ENCODE peak calls at places on chromosome 11, in four cellular contexts. R, B, L and S are unnamed samples.

GRCh38 chr11:10304495-10305261 is at the start of gene ADM:
- DNase-seq in R (peak), B (peak), L (peak), S (peak)

GRCh38 chr11:92415246-92415645 is 190.6 kb downstream of the FAT3 start:
- DNase-seq in R (peak), B (no peak), L (no peak), S (no peak)

GRCh38 chr11:72738199-72739141 is 13.7 kb downstream of the ARAP1 start:
- DNase-seq in R (peak), B (peak), L (no peak), S (no peak)

GRCh38 chr11:34830648-34831047 is 85.5 kb downstream of the APIP start:
- DNase-seq in R (peak), B (no peak), L (no peak), S (peak)

GRCh38 chr11:8604078-8604723 is 10.2 kb upstream of the STK33 start:
- DNase-seq in R (peak), B (peak), L (peak), S (peak)

GRCh38 chr11:80519591-80520258 is 1078.9 kb upstream of the TENM4 start:
- DNase-seq in R (no peak), B (no peak), L (no peak), S (no peak)

GRCh38 chr11:94639901-94640721 is 72.9 kb downstream of the PIWIL4 start:
- DNase-seq in R (no peak), B (peak), L (no peak), S (no peak)

GRCh38 chr11:910589-911030 is at the start of gene CHID1:
- DNase-seq in R (peak), B (peak), L (peak), S (peak)

GRCh38 chr11:73784080-73784634 is 3.5 kb upstream of the MRPL48 start:
- DNase-seq in R (peak), B (no peak), L (no peak), S (no peak)

GRCh38 chr11:120186799-120187591 is 23.8 kb upstream of the OAF start:
- DNase-seq in R (no peak), B (peak), L (peak), S (no peak)

DNA sequence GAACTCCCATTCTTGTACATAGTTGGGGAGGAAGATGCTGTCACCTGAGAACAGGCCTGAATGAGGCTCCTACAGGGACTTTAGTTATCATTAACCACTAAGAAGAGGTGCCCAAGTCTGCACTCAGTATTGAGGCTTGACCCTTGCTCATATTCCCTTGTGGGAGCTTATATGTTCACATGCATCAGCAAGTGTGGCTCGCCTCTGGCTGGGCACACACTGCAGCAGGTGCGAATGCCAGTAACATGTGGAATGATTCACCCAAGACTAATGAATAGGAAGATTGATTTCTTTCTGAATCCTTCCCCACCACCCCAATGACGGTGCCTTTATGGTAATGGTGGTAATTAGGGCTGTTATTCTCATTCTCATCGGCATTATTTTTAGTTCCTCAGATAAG is 127.3 kb downstream of the FEZ1 start:
- DNase-seq in R (no peak), B (no peak), L (no peak), S (no peak)
- TF ChIP-seq CTCF in R (no peak), B (no peak), L (no peak), S (no peak)

GRCh38 chr11:67674442-67674871 is at the start of gene ALDH3B2:
- DNase-seq in R (no peak), B (peak), L (peak), S (no peak)

GRCh38 chr11:67671211-67671520 is 3.3 kb downstream of the ALDH3B2 start:
- DNase-seq in R (no peak), B (no peak), L (no peak), S (no peak)

GRCh38 chr11:67673902-67674301 is 521 bp downstream of the ALDH3B2 start:
- DNase-seq in R (no peak), B (peak), L (no peak), S (no peak)

GRCh38 chr11:67675058-67675747 is 780 bp upstream of the ALDH3B2 start:
- DNase-seq in R (no peak), B (peak), L (peak), S (no peak)

DNA sequence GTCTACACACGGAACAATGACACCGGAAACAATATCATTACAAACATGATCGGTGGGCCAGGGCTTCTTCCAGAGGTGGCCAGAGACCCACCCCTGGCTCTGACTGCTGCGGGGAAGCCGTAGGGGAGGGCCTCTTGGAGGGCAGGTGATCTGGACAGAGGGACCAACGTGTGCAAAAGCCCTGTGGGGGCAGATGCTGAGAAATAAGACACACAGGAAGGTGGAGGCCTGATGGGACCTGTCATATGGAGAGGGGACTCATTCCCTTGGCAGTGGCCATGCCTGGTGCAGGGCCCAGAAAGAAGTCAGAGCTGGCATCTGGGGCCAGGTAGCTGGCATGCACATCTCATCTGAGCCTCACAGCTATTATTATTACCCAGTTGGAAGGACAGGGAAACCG is 1.1 kb downstream of the ALDH3B2 start:
- DNase-seq in R (no peak), B (peak), L (no peak), S (no peak)
- H3K4me3 ChIP-seq in R (no peak), B (no peak), L (no peak), S (no peak)

GRCh38 chr11:15987044-15987443 is 369.3 kb downstream of the SOX6 start:
- DNase-seq in R (peak), B (no peak), L (no peak), S (no peak)

GRCh38 chr11:15989685-15990084 is 366.7 kb downstream of the SOX6 start:
- DNase-seq in R (no peak), B (no peak), L (no peak), S (no peak)

GRCh38 chr11:15985863-15986139 is 370.5 kb downstream of the SOX6 start:
- DNase-seq in R (no peak), B (no peak), L (no peak), S (no peak)

GRCh38 chr11:15991174-15991655 is 365.1 kb downstream of the SOX6 start:
- DNase-seq in R (no peak), B (no peak), L (no peak), S (no peak)

GRCh38 chr11:15988693-15989231 is 367.6 kb downstream of the SOX6 start:
- DNase-seq in R (no peak), B (no peak), L (no peak), S (no peak)
- TF ChIP-seq CTCF in R (no peak), B (peak), L (no peak), S (peak)

DNA sequence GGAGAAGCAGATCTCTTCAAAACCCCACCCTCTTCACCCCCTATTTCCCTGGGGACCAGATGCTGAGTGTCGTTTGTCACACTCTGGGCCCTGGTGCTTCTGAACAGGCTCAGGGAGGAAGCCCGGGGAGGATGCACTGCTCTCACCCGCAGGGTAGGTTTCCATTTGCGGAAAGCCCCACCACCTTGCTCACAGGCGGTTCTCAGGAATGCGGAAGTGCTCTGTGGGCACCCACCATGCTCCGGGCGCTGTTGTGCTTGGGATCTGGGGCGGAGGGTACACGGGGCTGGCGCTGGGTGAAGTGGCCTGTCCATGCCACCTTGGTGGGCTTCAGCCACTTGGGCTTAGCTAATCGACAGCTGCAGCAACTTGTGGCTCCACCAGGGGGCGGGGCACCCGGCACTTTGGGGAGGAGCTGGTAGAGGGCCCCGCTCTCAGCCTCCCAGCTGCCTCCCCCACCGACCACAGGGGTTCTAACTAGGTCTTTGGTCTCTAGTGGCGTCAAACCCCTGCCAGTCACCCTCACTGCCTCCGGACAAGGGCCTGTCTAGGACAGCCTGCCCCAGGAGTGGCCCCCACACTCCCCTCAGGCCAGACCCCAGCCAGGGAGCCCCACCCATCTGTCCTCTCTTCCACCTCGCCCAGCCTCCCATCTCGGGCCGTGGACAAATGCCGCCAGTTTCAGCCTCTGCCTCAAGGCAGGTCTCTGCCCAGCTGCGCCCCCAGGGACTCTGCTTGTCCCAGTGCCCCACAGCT is 7.4 kb downstream of the NDUFV1 start:
- DNase-seq in R (peak), B (peak), L (peak), S (peak)
- H3K4me3 ChIP-seq in R (no peak), B (peak), L (no peak), S (peak)

DNA sequence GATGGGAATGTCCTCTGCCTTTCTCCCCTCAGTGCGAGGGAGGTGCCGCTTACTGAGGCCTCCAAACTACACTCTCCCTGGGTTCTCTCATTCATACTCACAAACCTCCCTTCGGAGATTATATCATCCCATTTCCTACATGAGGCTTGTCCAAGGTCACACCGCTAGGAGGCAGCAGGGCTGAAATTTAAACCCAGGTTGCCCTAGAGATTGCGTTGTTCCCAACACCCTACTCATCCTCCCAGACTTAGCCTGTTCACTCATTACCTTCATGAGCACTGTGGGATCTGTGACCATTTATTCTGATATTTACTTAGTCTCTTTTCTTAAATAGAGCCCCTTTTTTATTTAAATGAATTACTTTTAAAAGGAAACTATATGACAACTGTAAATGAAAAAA is 31.1 kb downstream of the SDHAF2 start:
- DNase-seq in R (no peak), B (no peak), L (no peak), S (no peak)
- TF ChIP-seq CTCF in R (no peak), B (no peak), L (no peak), S (no peak)

GRCh38 chr11:61756452-61757212 is 4.2 kb downstream of the MYRF start:
- DNase-seq in R (peak), B (no peak), L (peak), S (peak)
- H3K4me3 ChIP-seq in R (no peak), B (no peak), L (no peak), S (no peak)